ENCODE peak calls at places on chromosomes 2 and 18, in five cellular contexts. One of them, this sample, is unnamed.
A peak's percentile ranks its signal among the peaks of the same experiment; 100 is the strongest.

GRCh38 chr2:25833566-25833965 is 44.7 kb downstream of the ASXL2 start:
- DNase-seq in transverse colon: no peak
- DNase-seq in upper lobe of right lung: no peak
- DNase-seq in ovary: no peak
- DNase-seq in CD4-positive, alpha-beta memory T cell: no peak
- DNase-seq in this sample: no peak

GRCh38 chr2:85215074-85216050 is 82.2 kb downstream of the TCF7L1 start:
- DNase-seq in ovary: no peak
- DNase-seq in upper lobe of right lung: no peak
- DNase-seq in transverse colon: peak; percentile 12
- DNase-seq in CD4-positive, alpha-beta memory T cell: no peak
- DNase-seq in this sample: no peak

GRCh38 chr2:113135354-113135753 is 8.0 kb downstream of the IL1RN start:
- DNase-seq in ovary: no peak
- DNase-seq in CD4-positive, alpha-beta memory T cell: no peak
- DNase-seq in upper lobe of right lung: no peak
- DNase-seq in transverse colon: no peak
- DNase-seq in this sample: no peak

GRCh38 chr2:1716441-1716840 is 27.9 kb downstream of the PXDN start:
- DNase-seq in CD4-positive, alpha-beta memory T cell: no peak
- DNase-seq in upper lobe of right lung: no peak
- DNase-seq in transverse colon: no peak
- DNase-seq in ovary: no peak
- DNase-seq in this sample: no peak

GRCh38 chr18:79682481-79682880 is 2.9 kb downstream of the CTDP1 start:
- DNase-seq in transverse colon: no peak
- DNase-seq in ovary: no peak
- DNase-seq in CD4-positive, alpha-beta memory T cell: no peak
- DNase-seq in upper lobe of right lung: no peak
- DNase-seq in this sample: no peak

GRCh38 chr2:187408926-187409325 is 39.1 kb downstream of the CALCRL start:
- DNase-seq in transverse colon: no peak
- DNase-seq in ovary: no peak
- DNase-seq in CD4-positive, alpha-beta memory T cell: no peak
- DNase-seq in upper lobe of right lung: no peak
- DNase-seq in this sample: no peak

GRCh38 chr2:240155080-240156025 is 14.9 kb upstream of the OTOS start:
- DNase-seq in transverse colon: no peak
- DNase-seq in ovary: no peak
- DNase-seq in CD4-positive, alpha-beta memory T cell: no peak
- DNase-seq in upper lobe of right lung: peak; percentile 37
- DNase-seq in this sample: no peak

GRCh38 chr2:102100371-102101096 is 42.0 kb upstream of the IL1R1 start:
- DNase-seq in ovary: no peak
- DNase-seq in CD4-positive, alpha-beta memory T cell: no peak
- DNase-seq in upper lobe of right lung: no peak
- DNase-seq in transverse colon: no peak
- DNase-seq in this sample: no peak

GRCh38 chr18:76314496-76314895 is 180.5 kb downstream of the ZNF516 start:
- DNase-seq in ovary: no peak
- DNase-seq in CD4-positive, alpha-beta memory T cell: no peak
- DNase-seq in upper lobe of right lung: no peak
- DNase-seq in transverse colon: no peak
- DNase-seq in this sample: no peak

GRCh38 chr18:47175283-47175894 is 775 bp downstream of the IER3IP1 start:
- DNase-seq in CD4-positive, alpha-beta memory T cell: no peak
- DNase-seq in transverse colon: peak; percentile 11
- DNase-seq in upper lobe of right lung: no peak
- DNase-seq in ovary: no peak
- DNase-seq in this sample: no peak

DNA sequence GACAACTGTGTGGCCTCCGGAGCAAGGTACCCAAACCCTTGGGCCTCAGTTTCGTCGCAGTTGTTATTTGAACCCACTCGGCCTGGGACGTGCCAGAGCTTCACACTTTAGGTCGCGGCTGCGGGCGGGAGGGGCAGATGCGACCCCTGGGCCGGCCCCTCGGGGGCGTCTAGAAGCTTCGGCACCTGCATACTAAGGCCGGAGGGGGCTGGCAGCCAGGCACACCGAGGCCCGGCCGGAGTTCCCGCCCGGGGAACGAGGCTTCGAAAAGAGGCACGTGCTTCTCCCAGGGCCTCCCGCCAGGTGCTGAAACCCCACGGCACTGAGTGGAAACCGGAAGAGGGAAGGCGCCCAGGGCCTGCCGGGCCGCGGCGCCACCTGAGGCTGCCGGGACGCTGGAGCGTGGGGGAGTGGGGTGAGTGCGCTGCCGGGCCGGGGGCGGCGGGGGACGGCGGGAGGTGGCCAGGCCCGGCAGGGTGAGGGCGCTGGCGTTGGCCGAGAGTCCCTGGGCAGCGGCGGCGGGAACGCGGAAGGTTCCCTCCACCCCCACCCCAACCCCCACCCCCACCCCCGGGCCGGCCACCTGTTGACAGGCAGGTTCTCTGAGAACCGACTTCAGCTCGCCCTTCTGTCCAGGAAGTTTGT is 8.9 kb downstream of the OTX1 start:
- DNase-seq in transverse colon: no peak
- DNase-seq in CD4-positive, alpha-beta memory T cell: no peak
- DNase-seq in ovary: no peak
- DNase-seq in upper lobe of right lung: no peak
- DNase-seq in this sample: no peak
- H3K27me3 ChIP-seq in transverse colon: peaks cover 100% of the 10 kb centered on the region
- H3K27me3 ChIP-seq in CD4-positive, alpha-beta memory T cell: peaks cover 40% of the 10 kb centered on the region
- H3K27me3 ChIP-seq in ovary: peaks cover 5% of the 10 kb centered on the region
- H3K27me3 ChIP-seq in upper lobe of right lung: peaks cover 100% of the 10 kb centered on the region
- H3K27me3 ChIP-seq in this sample: peaks cover 100% of the 10 kb centered on the region

GRCh38 chr2:105595536-105595935 is 149.2 kb upstream of the NCK2 start:
- DNase-seq in ovary: no peak
- DNase-seq in transverse colon: no peak
- DNase-seq in CD4-positive, alpha-beta memory T cell: no peak
- DNase-seq in upper lobe of right lung: no peak
- DNase-seq in this sample: no peak
- H3K4me1 ChIP-seq in ovary: peaks cover 8% of the 10 kb centered on the region
- H3K4me1 ChIP-seq in transverse colon: no peaks in the 10 kb centered on the region
- H3K4me1 ChIP-seq in CD4-positive, alpha-beta memory T cell: no peaks in the 10 kb centered on the region
- H3K4me1 ChIP-seq in upper lobe of right lung: no peaks in the 10 kb centered on the region
- H3K4me1 ChIP-seq in this sample: peaks cover 9% of the 10 kb centered on the region

GRCh38 chr2:120443946-120444345 is 98.0 kb downstream of the INHBB start:
- DNase-seq in CD4-positive, alpha-beta memory T cell: no peak
- DNase-seq in ovary: no peak
- DNase-seq in transverse colon: no peak
- DNase-seq in upper lobe of right lung: no peak
- DNase-seq in this sample: no peak

GRCh38 chr2:120444691-120445240 is 98.8 kb downstream of the INHBB start:
- DNase-seq in upper lobe of right lung: no peak
- DNase-seq in transverse colon: no peak
- DNase-seq in ovary: no peak
- DNase-seq in CD4-positive, alpha-beta memory T cell: no peak
- DNase-seq in this sample: no peak

GRCh38 chr2:120447122-120447785 is 101.3 kb downstream of the INHBB start:
- DNase-seq in transverse colon: no peak
- DNase-seq in upper lobe of right lung: peak; percentile 36
- DNase-seq in CD4-positive, alpha-beta memory T cell: no peak
- DNase-seq in ovary: no peak
- DNase-seq in this sample: no peak

GRCh38 chr2:120446236-120447121 is 100.5 kb downstream of the INHBB start:
- DNase-seq in transverse colon: no peak
- DNase-seq in ovary: no peak
- DNase-seq in upper lobe of right lung: peak; percentile 51
- DNase-seq in CD4-positive, alpha-beta memory T cell: no peak
- DNase-seq in this sample: no peak

DNA sequence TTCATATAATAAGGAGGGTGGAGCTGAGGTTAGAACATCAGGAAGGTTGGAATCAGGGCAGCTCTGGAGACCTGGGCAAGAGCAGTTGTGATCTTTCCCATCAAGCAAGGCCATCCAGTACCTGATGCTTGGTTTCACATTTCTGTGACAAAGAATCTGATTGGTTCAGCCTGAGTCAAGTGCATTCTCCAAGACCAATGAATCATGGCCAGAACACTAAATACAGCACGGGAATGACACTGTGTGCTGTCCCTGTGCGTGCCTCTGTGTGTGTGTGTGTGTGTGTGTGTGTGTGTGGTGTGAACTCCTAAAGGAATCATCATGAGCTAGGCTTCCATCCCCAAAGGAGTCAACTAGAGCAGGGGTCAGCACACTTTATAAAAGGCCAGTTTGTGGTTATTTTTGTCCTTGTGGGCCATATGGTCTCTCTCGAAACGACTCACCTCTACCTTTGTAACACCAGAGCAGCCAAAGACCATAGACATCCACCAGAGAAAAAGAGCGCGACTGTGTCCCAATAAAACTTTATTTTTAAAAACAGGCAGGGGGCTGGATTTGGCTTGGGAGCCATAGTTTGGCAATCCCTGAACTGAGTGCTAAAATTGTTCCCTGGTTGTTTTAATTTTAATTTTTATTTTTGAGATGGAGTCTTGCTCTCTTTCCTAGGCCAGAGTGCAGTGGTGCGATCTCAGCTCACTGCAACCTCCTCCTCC is 99.7 kb downstream of the INHBB start:
- DNase-seq in upper lobe of right lung: no peak
- DNase-seq in transverse colon: no peak
- DNase-seq in ovary: no peak
- DNase-seq in CD4-positive, alpha-beta memory T cell: no peak
- DNase-seq in this sample: no peak
- H3K27me3 ChIP-seq in upper lobe of right lung: peaks cover 26% of the 10 kb centered on the region
- H3K27me3 ChIP-seq in transverse colon: peaks cover 32% of the 10 kb centered on the region
- H3K27me3 ChIP-seq in ovary: no peaks in the 10 kb centered on the region
- H3K27me3 ChIP-seq in CD4-positive, alpha-beta memory T cell: no peaks in the 10 kb centered on the region
- H3K27me3 ChIP-seq in this sample: peaks cover 51% of the 10 kb centered on the region

GRCh38 chr2:105804266-105804665 is 59.6 kb downstream of the NCK2 start:
- DNase-seq in upper lobe of right lung: no peak
- DNase-seq in ovary: no peak
- DNase-seq in transverse colon: no peak
- DNase-seq in CD4-positive, alpha-beta memory T cell: no peak
- DNase-seq in this sample: no peak

GRCh38 chr2:105809099-105809473 is 64.4 kb downstream of the NCK2 start:
- DNase-seq in CD4-positive, alpha-beta memory T cell: no peak
- DNase-seq in upper lobe of right lung: no peak
- DNase-seq in transverse colon: no peak
- DNase-seq in ovary: no peak
- DNase-seq in this sample: no peak

GRCh38 chr2:105809723-105810122 is 65.0 kb downstream of the NCK2 start:
- DNase-seq in transverse colon: no peak
- DNase-seq in upper lobe of right lung: no peak
- DNase-seq in CD4-positive, alpha-beta memory T cell: no peak
- DNase-seq in ovary: no peak
- DNase-seq in this sample: no peak

GRCh38 chr2:105808418-105809098 is 63.8 kb downstream of the NCK2 start:
- DNase-seq in CD4-positive, alpha-beta memory T cell: no peak
- DNase-seq in upper lobe of right lung: no peak
- DNase-seq in transverse colon: no peak
- DNase-seq in ovary: no peak
- DNase-seq in this sample: no peak

DNA sequence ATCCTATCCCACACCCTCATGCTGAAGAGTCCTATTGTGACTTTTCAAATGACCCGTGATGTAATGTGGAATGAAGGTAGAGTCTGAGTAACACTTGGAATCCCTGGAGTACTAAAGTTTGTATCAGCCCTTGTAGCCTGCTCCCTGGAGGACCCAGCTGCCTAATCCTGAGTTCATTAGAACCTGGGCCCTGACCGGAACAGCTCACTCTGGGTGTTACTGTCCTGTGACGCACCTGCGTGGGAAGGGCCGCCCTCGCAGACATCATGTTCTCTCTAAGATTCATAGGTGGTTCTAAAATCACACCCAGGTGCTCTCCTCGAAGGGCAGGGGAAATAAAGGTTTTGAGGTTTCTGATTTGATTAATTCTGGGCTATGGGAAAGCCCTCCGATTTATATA is 62.3 kb downstream of the NCK2 start:
- DNase-seq in upper lobe of right lung: no peak
- DNase-seq in ovary: no peak
- DNase-seq in CD4-positive, alpha-beta memory T cell: no peak
- DNase-seq in transverse colon: no peak
- DNase-seq in this sample: no peak
- H3K4me1 ChIP-seq in upper lobe of right lung: peaks cover 22% of the 10 kb centered on the region
- H3K4me1 ChIP-seq in ovary: peaks cover 10% of the 10 kb centered on the region
- H3K4me1 ChIP-seq in CD4-positive, alpha-beta memory T cell: peaks cover 94% of the 10 kb centered on the region
- H3K4me1 ChIP-seq in transverse colon: peaks cover 35% of the 10 kb centered on the region
- H3K4me1 ChIP-seq in this sample: peaks cover 65% of the 10 kb centered on the region

GRCh38 chr18:61887838-61888237 is 5.0 kb downstream of the RNF152 start:
- DNase-seq in CD4-positive, alpha-beta memory T cell: no peak
- DNase-seq in ovary: no peak
- DNase-seq in transverse colon: no peak
- DNase-seq in upper lobe of right lung: no peak
- DNase-seq in this sample: no peak
- H3K27me3 ChIP-seq in CD4-positive, alpha-beta memory T cell: peaks cover 5% of the 10 kb centered on the region
- H3K27me3 ChIP-seq in ovary: no peaks in the 10 kb centered on the region
- H3K27me3 ChIP-seq in transverse colon: no peaks in the 10 kb centered on the region
- H3K27me3 ChIP-seq in upper lobe of right lung: peaks cover 5% of the 10 kb centered on the region
- H3K27me3 ChIP-seq in this sample: no peaks in the 10 kb centered on the region

DNA sequence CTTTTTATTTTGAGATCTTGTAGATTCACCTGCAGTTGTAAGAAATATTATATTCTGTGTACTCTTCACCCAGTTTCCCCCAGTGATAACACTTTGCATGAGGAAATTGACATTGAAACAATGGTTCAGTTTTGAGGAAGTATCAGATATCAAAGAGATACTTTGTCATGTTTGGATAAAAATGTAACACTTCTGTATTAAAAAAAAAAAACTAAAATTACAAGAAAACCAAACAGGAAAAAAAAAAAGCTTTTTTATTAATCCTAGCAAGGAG is 204.0 kb downstream of the ARL4C start:
- DNase-seq in CD4-positive, alpha-beta memory T cell: no peak
- DNase-seq in ovary: no peak
- DNase-seq in transverse colon: no peak
- DNase-seq in upper lobe of right lung: no peak
- DNase-seq in this sample: no peak
- H3K4me1 ChIP-seq in CD4-positive, alpha-beta memory T cell: peaks cover 90% of the 10 kb centered on the region
- H3K4me1 ChIP-seq in ovary: no peaks in the 10 kb centered on the region
- H3K4me1 ChIP-seq in transverse colon: peaks cover 25% of the 10 kb centered on the region
- H3K4me1 ChIP-seq in upper lobe of right lung: peaks cover 29% of the 10 kb centered on the region
- H3K4me1 ChIP-seq in this sample: peaks cover 25% of the 10 kb centered on the region

GRCh38 chr18:57422313-57422872 is 12.8 kb upstream of the ONECUT2 start:
- DNase-seq in upper lobe of right lung: no peak
- DNase-seq in CD4-positive, alpha-beta memory T cell: no peak
- DNase-seq in transverse colon: no peak
- DNase-seq in ovary: no peak
- DNase-seq in this sample: no peak

GRCh38 chr18:57427429-57428181 is 7.6 kb upstream of the ONECUT2 start:
- DNase-seq in upper lobe of right lung: no peak
- DNase-seq in transverse colon: no peak
- DNase-seq in CD4-positive, alpha-beta memory T cell: no peak
- DNase-seq in ovary: no peak
- DNase-seq in this sample: no peak

GRCh38 chr18:57425096-57425495 is 10.1 kb upstream of the ONECUT2 start:
- DNase-seq in transverse colon: no peak
- DNase-seq in upper lobe of right lung: no peak
- DNase-seq in ovary: no peak
- DNase-seq in CD4-positive, alpha-beta memory T cell: no peak
- DNase-seq in this sample: no peak

GRCh38 chr18:57426187-57426586 is 9.0 kb upstream of the ONECUT2 start:
- DNase-seq in CD4-positive, alpha-beta memory T cell: no peak
- DNase-seq in ovary: no peak
- DNase-seq in transverse colon: no peak
- DNase-seq in upper lobe of right lung: no peak
- DNase-seq in this sample: no peak

DNA sequence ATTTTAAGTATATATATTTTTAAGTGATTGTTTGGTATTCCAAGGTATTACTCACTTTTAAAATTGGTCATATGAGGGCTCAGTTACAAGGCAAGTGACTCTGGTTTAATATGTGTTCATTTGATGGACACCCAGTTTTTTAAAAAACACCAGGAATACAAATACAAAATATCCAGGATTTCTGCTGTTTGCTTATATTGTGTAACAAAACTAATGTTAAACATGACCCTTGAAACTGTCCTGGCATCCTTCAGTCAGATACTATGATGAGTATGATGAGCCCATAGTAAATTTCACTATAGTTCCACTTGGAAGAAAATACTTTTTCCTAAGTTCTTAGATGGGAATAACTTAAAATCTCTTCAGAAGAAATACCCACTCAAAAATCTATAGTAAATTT is 11.4 kb upstream of the ONECUT2 start:
- DNase-seq in ovary: no peak
- DNase-seq in CD4-positive, alpha-beta memory T cell: no peak
- DNase-seq in transverse colon: no peak
- DNase-seq in upper lobe of right lung: no peak
- DNase-seq in this sample: no peak
- H3K27me3 ChIP-seq in ovary: peaks cover 8% of the 10 kb centered on the region
- H3K27me3 ChIP-seq in CD4-positive, alpha-beta memory T cell: peaks cover 6% of the 10 kb centered on the region
- H3K27me3 ChIP-seq in transverse colon: peaks cover 72% of the 10 kb centered on the region
- H3K27me3 ChIP-seq in upper lobe of right lung: peaks cover 46% of the 10 kb centered on the region
- H3K27me3 ChIP-seq in this sample: peaks cover 93% of the 10 kb centered on the region

This sample was measured in left ventricle myocardium inferior.